ENCODE peak calls at places on chromosomes 6 and 20, in six cellular contexts. M is prostate gland, C is small intestine, Y is gastrocnemius medialis, S is psoas muscle, W is endodermal cell. U is an unnamed sample.

GRCh38 chr20:63539092-63539430 is 1.9 kb upstream of the PTK6 start:
- DNase-seq in M (no peak), C (no peak), Y (no peak), S (no peak), W (no peak), U (no peak)

GRCh38 chr20:52190437-52191131 is 995 bp downstream of the ZFP64 start:
- DNase-seq in M (peak), C (peak), Y (no peak), S (no peak), W (peak), U (peak)

GRCh38 chr6:1407499-1407990 is 18.2 kb downstream of the FOXF2 start:
- DNase-seq in M (no peak), C (no peak), Y (no peak), S (no peak), W (no peak), U (peak)

GRCh38 chr20:49399329-49399728 is 83.1 kb downstream of the KCNB1 start:
- DNase-seq in M (no peak), C (no peak), Y (peak), S (peak), W (no peak), U (peak)

GRCh38 chr6:53982361-53983050 is 128.7 kb upstream of the MLIP start:
- DNase-seq in M (no peak), C (no peak), Y (no peak), S (no peak), W (no peak), U (no peak)

GRCh38 chr6:41464481-41464880 is 81.7 kb upstream of the FOXP4 start:
- DNase-seq in M (no peak), C (no peak), Y (no peak), S (no peak), W (no peak), U (no peak)

GRCh38 chr20:59821201-59821600 is 112.2 kb downstream of the SYCP2 start:
- DNase-seq in M (no peak), C (no peak), Y (no peak), S (no peak), W (no peak), U (peak)

GRCh38 chr6:34142046-34142445 is 3.8 kb downstream of the GRM4 start:
- DNase-seq in M (no peak), C (no peak), Y (no peak), S (peak), W (no peak), U (no peak)

GRCh38 chr6:148296746-148297145 is 45.9 kb upstream of the SASH1 start:
- DNase-seq in M (no peak), C (no peak), Y (no peak), S (no peak), W (no peak), U (no peak)

GRCh38 chr20:7841967-7842301 is 98.3 kb downstream of the HAO1 start:
- DNase-seq in M (no peak), C (no peak), Y (peak), S (peak), W (peak), U (no peak)

GRCh38 chr20:51420111-51420510 is 122.4 kb downstream of the NFATC2 start:
- DNase-seq in M (no peak), C (no peak), Y (no peak), S (no peak), W (no peak), U (no peak)

GRCh38 chr6:43275782-43276179 is 22.3 kb upstream of the SLC22A7 start:
- DNase-seq in M (no peak), C (no peak), Y (no peak), S (no peak), W (no peak), U (no peak)

GRCh38 chr20:8744228-8744844 is 324.6 kb upstream of the PLCB4 start:
- DNase-seq in M (no peak), C (no peak), Y (no peak), S (no peak), W (no peak), U (no peak)

GRCh38 chr20:60302875-60303274 is 344.7 kb downstream of the CDH26 start:
- DNase-seq in M (no peak), C (no peak), Y (no peak), S (no peak), W (no peak), U (no peak)

GRCh38 chr6:170313716-170314295 is 7.2 kb downstream of the FAM120B start:
- DNase-seq in M (no peak), C (no peak), Y (peak), S (no peak), W (no peak), U (no peak)

GRCh38 chr6:70246118-70246517 is 56.8 kb downstream of the COL9A1 start:
- DNase-seq in M (no peak), C (no peak), Y (no peak), S (no peak), W (no peak), U (no peak)

GRCh38 chr6:89260832-89261231 is 43.7 kb upstream of the GABRR1 start:
- DNase-seq in M (no peak), C (peak), Y (no peak), S (no peak), W (no peak), U (no peak)

GRCh38 chr20:11373391-11373790 is 544.3 kb upstream of the BTBD3 start:
- DNase-seq in M (no peak), C (no peak), Y (no peak), S (peak), W (no peak), U (peak)

GRCh38 chr6:65289491-65289890 is 417.5 kb downstream of the EYS start:
- DNase-seq in M (no peak), C (no peak), Y (no peak), S (no peak), W (no peak), U (no peak)

GRCh38 chr20:32960222-32960518 is 44.1 kb downstream of the SUN5 start:
- DNase-seq in M (no peak), C (no peak), Y (no peak), S (no peak), W (no peak), U (no peak)

GRCh38 chr6:134436950-134437349 is 119.0 kb upstream of the SGK1 start:
- DNase-seq in M (no peak), C (peak), Y (no peak), S (no peak), W (no peak), U (no peak)

GRCh38 chr20:6827472-6827871 is 60.0 kb downstream of the BMP2 start:
- DNase-seq in M (no peak), C (no peak), Y (no peak), S (no peak), W (no peak), U (no peak)

GRCh38 chr6:131954775-131955107 is 3.6 kb upstream of the CCN2 start:
- DNase-seq in M (peak), C (peak), Y (no peak), S (no peak), W (no peak), U (peak)

GRCh38 chr6:3869632-3870527 is 20.7 kb downstream of the FAM50B start:
- DNase-seq in M (no peak), C (peak), Y (no peak), S (no peak), W (no peak), U (no peak)

GRCh38 chr6:43893073-43893472 is 123.1 kb downstream of the VEGFA start:
- DNase-seq in M (no peak), C (no peak), Y (no peak), S (peak), W (peak), U (no peak)

GRCh38 chr20:9112541-9113515 is 43.9 kb downstream of the PLCB4 start:
- DNase-seq in M (peak), C (no peak), Y (no peak), S (no peak), W (no peak), U (peak)

GRCh38 chr6:137415127-137415833 is 78.9 kb downstream of the OLIG3 start:
- DNase-seq in M (peak), C (peak), Y (peak), S (no peak), W (peak), U (peak)

GRCh38 chr6:148971027-148971927 is 224.4 kb downstream of the UST start:
- DNase-seq in M (no peak), C (no peak), Y (no peak), S (no peak), W (no peak), U (no peak)

GRCh38 chr6:98324406-98324930 is 509.9 kb upstream of the POU3F2 start:
- DNase-seq in M (no peak), C (no peak), Y (no peak), S (no peak), W (no peak), U (no peak)

GRCh38 chr20:61835301-61835700 is 230.4 kb downstream of the TAF4 start:
- DNase-seq in M (no peak), C (no peak), Y (no peak), S (peak), W (no peak), U (no peak)

GRCh38 chr20:33827629-33828325 is 16.6 kb downstream of the CHMP4B start:
- DNase-seq in M (no peak), C (no peak), Y (no peak), S (no peak), W (no peak), U (no peak)

GRCh38 chr20:20010639-20011500 is 6.3 kb upstream of the NAA20 start:
- DNase-seq in M (peak), C (no peak), Y (no peak), S (no peak), W (no peak), U (no peak)

GRCh38 chr6:25057121-25057520 is 121.4 kb upstream of the RIPOR2 start:
- DNase-seq in M (no peak), C (no peak), Y (no peak), S (no peak), W (no peak), U (no peak)

GRCh38 chr6:87705070-87705691 is 3.1 kb upstream of the AKIRIN2 start:
- DNase-seq in M (no peak), C (no peak), Y (no peak), S (no peak), W (no peak), U (no peak)

GRCh38 chr6:85685713-85686112 is 43.0 kb upstream of the SYNCRIP start:
- DNase-seq in M (no peak), C (no peak), Y (no peak), S (no peak), W (no peak), U (no peak)

GRCh38 chr6:45663181-45664180 is 285.7 kb upstream of the SUPT3H start:
- DNase-seq in M (no peak), C (no peak), Y (no peak), S (peak), W (peak), U (peak)

GRCh38 chr6:144153260-144153659 is 2.9 kb downstream of the STX11 start:
- DNase-seq in M (no peak), C (no peak), Y (peak), S (no peak), W (no peak), U (no peak)

GRCh38 chr6:144153971-144154370 is 3.7 kb downstream of the STX11 start:
- DNase-seq in M (no peak), C (no peak), Y (no peak), S (no peak), W (no peak), U (no peak)

GRCh38 chr6:144151010-144151727 is 852 bp downstream of the STX11 start:
- DNase-seq in M (no peak), C (peak), Y (no peak), S (no peak), W (peak), U (peak)

GRCh38 chr6:144150673-144151009 is 324 bp downstream of the STX11 start:
- DNase-seq in M (no peak), C (no peak), Y (no peak), S (no peak), W (peak), U (peak)

DNA sequence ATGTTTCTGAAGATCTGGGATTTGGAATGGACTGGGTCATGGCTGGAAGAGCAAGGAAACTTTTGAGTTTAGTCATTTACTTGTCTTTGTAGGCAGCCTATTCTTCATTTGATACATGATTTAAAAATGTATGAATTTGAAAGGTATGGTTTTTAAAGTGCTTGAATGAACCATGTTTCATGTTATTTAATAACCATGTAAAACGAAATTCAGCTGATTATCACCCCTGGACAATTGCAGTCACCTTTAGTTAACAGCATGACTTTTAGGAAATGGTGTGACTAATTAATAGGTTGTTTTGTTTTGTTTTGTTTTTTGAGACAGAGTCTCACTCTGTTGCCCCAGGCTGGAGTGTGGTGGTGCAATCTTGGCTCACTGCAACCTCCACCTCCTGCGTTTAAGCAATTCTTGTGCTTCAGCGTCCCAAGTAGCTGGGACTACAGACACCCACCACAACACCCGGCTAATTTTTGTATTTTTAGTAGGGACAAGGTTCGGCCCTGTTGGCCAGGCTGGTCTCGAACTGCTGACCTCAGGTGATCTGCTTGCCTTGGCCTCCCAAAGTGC is 2.1 kb downstream of the STX11 start:
- DNase-seq in M (no peak), C (no peak), Y (no peak), S (no peak), W (no peak), U (no peak)
- H3K4me3 ChIP-seq in M (no peak), C (no peak), Y (no peak), S (peak), W (no peak), U (no peak)

GRCh38 chr6:167479967-167480653 is 155.2 kb downstream of the TTLL2 start:
- DNase-seq in M (no peak), C (no peak), Y (no peak), S (no peak), W (peak), U (no peak)

GRCh38 chr6:167485186-167485978 is 160.5 kb downstream of the TTLL2 start:
- DNase-seq in M (no peak), C (no peak), Y (no peak), S (no peak), W (no peak), U (peak)

GRCh38 chr6:167477688-167478087 is 152.8 kb downstream of the TTLL2 start:
- DNase-seq in M (no peak), C (no peak), Y (no peak), S (no peak), W (no peak), U (no peak)

GRCh38 chr6:167476844-167477595 is 152.1 kb downstream of the TTLL2 start:
- DNase-seq in M (no peak), C (no peak), Y (no peak), S (no peak), W (peak), U (no peak)

GRCh38 chr6:167481527-167481926 is 156.6 kb downstream of the TTLL2 start:
- DNase-seq in M (no peak), C (no peak), Y (no peak), S (no peak), W (peak), U (no peak)
- H3K4me3 ChIP-seq in M (no peak), C (no peak), Y (no peak), S (no peak), W (no peak), U (no peak)

GRCh38 chr6:157665172-157665571 is 157.9 kb upstream of the SNX9 start:
- DNase-seq in M (no peak), C (peak), Y (no peak), S (no peak), W (no peak), U (no peak)
- H3K4me3 ChIP-seq in M (no peak), C (no peak), Y (no peak), S (no peak), W (no peak), U (no peak)

GRCh38 chr20:56630086-56630493 is 984 bp downstream of the TFAP2C start:
- DNase-seq in M (peak), C (no peak), Y (no peak), S (no peak), W (peak), U (peak)
- H3K4me3 ChIP-seq in M (peak), C (peak), Y (peak), S (peak), W (peak), U (peak)

DNA sequence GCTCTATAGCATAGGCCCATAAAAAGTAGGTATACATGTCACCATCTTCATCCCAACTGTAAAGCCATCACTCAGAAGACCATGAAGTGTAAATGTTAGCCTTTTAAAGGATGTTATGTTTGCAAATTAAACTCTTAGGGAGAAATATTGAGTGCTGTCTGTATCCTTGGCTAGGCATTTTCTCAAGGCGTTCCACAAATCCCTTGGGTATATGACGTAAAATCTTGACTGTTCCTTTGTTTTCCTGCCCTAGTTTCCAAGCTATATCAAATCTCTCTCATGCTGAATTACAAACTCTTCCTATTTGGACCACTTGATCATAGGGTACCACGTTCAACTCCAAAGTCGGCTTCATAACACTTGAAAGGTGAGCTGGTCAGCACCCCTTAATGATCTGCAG is 486.2 kb downstream of the HDGFL1 start:
- DNase-seq in M (no peak), C (no peak), Y (no peak), S (no peak), W (no peak), U (no peak)
- H3K4me3 ChIP-seq in M (no peak), C (no peak), Y (no peak), S (no peak), W (no peak), U (no peak)

GRCh38 chr6:22024973-22025467 is 271.8 kb downstream of the PRL start:
- DNase-seq in M (no peak), C (no peak), Y (no peak), S (no peak), W (no peak), U (no peak)
- H3K4me3 ChIP-seq in M (no peak), C (no peak), Y (no peak), S (no peak), W (peak), U (no peak)

GRCh38 chr6:164321297-164321696 is 906.8 kb downstream of the QKI start:
- DNase-seq in M (no peak), C (no peak), Y (no peak), S (no peak), W (no peak), U (no peak)
- H3K4me3 ChIP-seq in M (no peak), C (no peak), Y (no peak), S (no peak), W (no peak), U (no peak)

U was measured in testis.